ENCODE peak calls at places on chromosomes 2 and 18, in five cellular contexts. One of them, this sample, is unnamed.

GRCh38 chr2:240310645-240311044 is 124.8 kb upstream of the GPC1 start:
- DNase-seq in GM12878: no peak
- DNase-seq in H1: no peak
- DNase-seq in K562: no peak
- DNase-seq in HepG2: no peak
- DNase-seq in this sample: no peak

GRCh38 chr2:25885933-25886332 is 7.6 kb upstream of the ASXL2 start:
- DNase-seq in K562: no peak
- DNase-seq in HepG2: peak
- DNase-seq in H1: no peak
- DNase-seq in GM12878: no peak
- DNase-seq in this sample: no peak

GRCh38 chr2:16677875-16678274 is 12.2 kb upstream of the CYRIA start:
- DNase-seq in GM12878: no peak
- DNase-seq in K562: no peak
- DNase-seq in H1: no peak
- DNase-seq in HepG2: no peak
- DNase-seq in this sample: no peak

GRCh38 chr18:21194871-21195771 is 46.9 kb upstream of the GREB1L start:
- DNase-seq in K562: peak
- DNase-seq in HepG2: peak
- DNase-seq in H1: no peak
- DNase-seq in GM12878: no peak
- DNase-seq in this sample: peak

GRCh38 chr2:103284750-103285149 is 522.9 kb downstream of the TMEM182 start:
- DNase-seq in H1: no peak
- DNase-seq in K562: no peak
- DNase-seq in HepG2: no peak
- DNase-seq in GM12878: no peak
- DNase-seq in this sample: no peak

GRCh38 chr2:133993160-133993559 is 260.7 kb upstream of the MGAT5 start:
- DNase-seq in K562: no peak
- DNase-seq in GM12878: no peak
- DNase-seq in HepG2: no peak
- DNase-seq in H1: no peak
- DNase-seq in this sample: peak

GRCh38 chr18:70457223-70457622 is 168.4 kb downstream of the SOCS6 start:
- DNase-seq in HepG2: no peak
- DNase-seq in K562: no peak
- DNase-seq in GM12878: no peak
- DNase-seq in H1: no peak
- DNase-seq in this sample: no peak

GRCh38 chr2:3751832-3752231 is 48.5 kb downstream of the DCDC2C start:
- DNase-seq in HepG2: no peak
- DNase-seq in K562: no peak
- DNase-seq in GM12878: no peak
- DNase-seq in H1: no peak
- DNase-seq in this sample: no peak

GRCh38 chr18:394997-395383 is 105.5 kb downstream of the COLEC12 start:
- DNase-seq in HepG2: no peak
- DNase-seq in K562: no peak
- DNase-seq in GM12878: no peak
- DNase-seq in H1: no peak
- DNase-seq in this sample: no peak

GRCh38 chr18:35464731-35465728 is 32.7 kb downstream of the INO80C start:
- DNase-seq in GM12878: no peak
- DNase-seq in H1: no peak
- DNase-seq in HepG2: no peak
- DNase-seq in K562: no peak
- DNase-seq in this sample: no peak

GRCh38 chr2:120678251-120678650 is 57.4 kb upstream of the GLI2 start:
- DNase-seq in HepG2: no peak
- DNase-seq in GM12878: no peak
- DNase-seq in K562: no peak
- DNase-seq in H1: no peak
- DNase-seq in this sample: peak

GRCh38 chr2:152376385-152376784 is 41.4 kb downstream of the FMNL2 start:
- DNase-seq in GM12878: no peak
- DNase-seq in K562: no peak
- DNase-seq in H1: no peak
- DNase-seq in HepG2: no peak
- DNase-seq in this sample: no peak

GRCh38 chr18:49967171-49967570 is 153.8 kb upstream of the ACAA2 start:
- DNase-seq in K562: no peak
- DNase-seq in HepG2: peak
- DNase-seq in GM12878: peak
- DNase-seq in H1: no peak
- DNase-seq in this sample: no peak

GRCh38 chr18:45920367-45920766 is 46.8 kb downstream of the EPG5 start:
- DNase-seq in GM12878: no peak
- DNase-seq in K562: no peak
- DNase-seq in HepG2: no peak
- DNase-seq in H1: no peak
- DNase-seq in this sample: peak

GRCh38 chr18:37465922-37466321 is 99.7 kb downstream of the CELF4 start:
- DNase-seq in HepG2: no peak
- DNase-seq in H1: no peak
- DNase-seq in GM12878: no peak
- DNase-seq in K562: no peak
- DNase-seq in this sample: peak

GRCh38 chr2:136327162-136327852 is 209.4 kb upstream of the CXCR4 start:
- DNase-seq in GM12878: peak
- DNase-seq in H1: no peak
- DNase-seq in HepG2: no peak
- DNase-seq in K562: peak
- DNase-seq in this sample: peak

GRCh38 chr2:220994841-220995240 is 577.3 kb downstream of the EPHA4 start:
- DNase-seq in GM12878: no peak
- DNase-seq in K562: no peak
- DNase-seq in H1: no peak
- DNase-seq in HepG2: no peak
- DNase-seq in this sample: no peak

GRCh38 chr18:58025205-58025604 is 18.8 kb upstream of the NEDD4L start:
- DNase-seq in K562: no peak
- DNase-seq in H1: no peak
- DNase-seq in GM12878: no peak
- DNase-seq in HepG2: no peak
- DNase-seq in this sample: no peak

GRCh38 chr2:235639387-235639786 is 145.5 kb downstream of the AGAP1 start:
- DNase-seq in GM12878: no peak
- DNase-seq in H1: no peak
- DNase-seq in K562: no peak
- DNase-seq in HepG2: no peak
- DNase-seq in this sample: peak

GRCh38 chr2:151999058-151999457 is 99.8 kb downstream of the CACNB4 start:
- DNase-seq in H1: peak
- DNase-seq in GM12878: no peak
- DNase-seq in HepG2: peak
- DNase-seq in K562: peak
- DNase-seq in this sample: peak

DNA sequence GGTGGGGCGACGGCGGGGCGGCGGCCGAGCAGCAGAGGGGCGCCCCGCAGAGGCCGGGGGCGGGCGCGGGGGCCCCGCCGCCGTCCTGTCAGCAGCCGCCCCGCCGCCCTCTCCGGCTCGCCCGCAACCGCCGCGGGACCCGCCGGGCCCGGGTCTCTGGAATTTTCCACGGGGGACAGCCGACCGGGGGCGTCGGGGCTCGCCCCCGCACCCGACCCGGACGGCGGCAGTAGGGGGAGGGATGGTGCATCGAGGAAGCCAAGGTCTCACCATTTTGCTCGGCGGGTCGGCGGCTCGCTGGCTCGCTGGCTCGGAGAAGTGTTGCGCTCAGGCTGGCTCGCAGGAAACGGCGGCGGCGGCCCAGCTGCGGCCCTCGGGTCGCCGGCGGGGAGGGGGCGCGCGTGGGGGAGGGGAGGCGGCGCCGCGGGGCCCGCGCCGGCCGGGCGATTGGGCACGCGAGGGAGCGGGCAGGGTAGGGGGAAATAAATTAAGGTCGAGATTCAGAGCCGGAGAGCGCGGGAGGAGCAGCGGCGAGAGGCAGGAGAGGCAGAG is 401 bp downstream of the PPP3R1 start:
- DNase-seq in K562: peak
- DNase-seq in GM12878: no peak
- DNase-seq in H1: peak
- DNase-seq in HepG2: no peak
- DNase-seq in this sample: peak
- TF ChIP-seq SIN3A in K562: no peak
- TF ChIP-seq SIN3A in GM12878: no peak
- TF ChIP-seq SIN3A in H1: no peak
- TF ChIP-seq SIN3A in HepG2: no peak
- TF ChIP-seq SIN3A in this sample: no peak

DNA sequence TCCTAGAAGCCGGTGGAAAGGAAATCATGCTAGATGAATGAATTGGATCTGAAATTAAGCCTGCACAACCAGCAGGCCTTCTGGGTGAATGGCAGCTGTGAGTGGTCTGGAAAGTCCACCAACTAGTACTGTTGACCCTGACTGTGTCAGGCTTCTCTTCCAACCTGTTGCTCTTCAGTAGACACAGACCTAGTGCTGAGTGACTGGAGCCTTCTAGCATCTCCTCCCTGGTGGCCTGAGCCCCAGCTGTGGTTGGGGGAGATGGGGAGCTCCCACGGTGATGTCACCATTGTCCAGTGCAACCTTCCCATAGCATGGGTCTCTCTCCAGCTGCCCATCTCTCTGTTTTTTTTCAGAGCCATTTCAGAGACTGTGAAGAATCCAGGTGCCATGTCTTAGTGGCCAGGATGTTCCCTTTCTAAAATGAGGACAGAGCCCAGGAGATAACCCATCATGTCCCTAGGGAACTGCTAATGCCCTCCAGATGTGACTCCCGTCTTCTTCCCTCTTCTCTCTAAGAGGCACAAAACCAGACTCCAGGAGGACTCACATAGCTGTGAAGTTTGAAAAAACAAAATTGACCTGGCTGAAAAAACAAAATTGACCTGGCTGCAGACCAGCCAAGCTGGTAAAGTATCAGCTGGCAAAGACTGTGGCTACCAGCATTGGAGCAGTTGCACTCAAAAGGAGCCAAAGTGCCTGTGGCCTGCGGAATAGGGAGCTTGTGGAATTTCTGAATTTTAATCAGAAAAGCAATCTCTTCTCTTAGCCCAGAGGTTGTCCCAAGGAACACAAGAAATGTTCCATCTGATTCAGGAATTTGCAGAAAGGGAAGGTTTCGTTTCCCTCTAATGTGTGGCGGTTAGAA is 67.4 kb upstream of the RPL31 start:
- DNase-seq in HepG2: no peak
- DNase-seq in K562: no peak
- DNase-seq in GM12878: no peak
- DNase-seq in H1: no peak
- DNase-seq in this sample: no peak
- TF ChIP-seq USF2 in HepG2: no peak
- TF ChIP-seq USF2 in K562: no peak
- TF ChIP-seq USF2 in GM12878: no peak
- TF ChIP-seq USF2 in H1: no peak
- TF ChIP-seq USF2 in this sample: no peak

GRCh38 chr18:56447972-56448371 is 190.4 kb downstream of the TXNL1 start:
- DNase-seq in HepG2: no peak
- DNase-seq in K562: no peak
- DNase-seq in GM12878: no peak
- DNase-seq in H1: no peak
- DNase-seq in this sample: no peak
- H3K9ac ChIP-seq in HepG2: no peak
- H3K9ac ChIP-seq in K562: no peak
- H3K9ac ChIP-seq in GM12878: no peak
- H3K9ac ChIP-seq in H1: no peak
- H3K9ac ChIP-seq in this sample: no peak

DNA sequence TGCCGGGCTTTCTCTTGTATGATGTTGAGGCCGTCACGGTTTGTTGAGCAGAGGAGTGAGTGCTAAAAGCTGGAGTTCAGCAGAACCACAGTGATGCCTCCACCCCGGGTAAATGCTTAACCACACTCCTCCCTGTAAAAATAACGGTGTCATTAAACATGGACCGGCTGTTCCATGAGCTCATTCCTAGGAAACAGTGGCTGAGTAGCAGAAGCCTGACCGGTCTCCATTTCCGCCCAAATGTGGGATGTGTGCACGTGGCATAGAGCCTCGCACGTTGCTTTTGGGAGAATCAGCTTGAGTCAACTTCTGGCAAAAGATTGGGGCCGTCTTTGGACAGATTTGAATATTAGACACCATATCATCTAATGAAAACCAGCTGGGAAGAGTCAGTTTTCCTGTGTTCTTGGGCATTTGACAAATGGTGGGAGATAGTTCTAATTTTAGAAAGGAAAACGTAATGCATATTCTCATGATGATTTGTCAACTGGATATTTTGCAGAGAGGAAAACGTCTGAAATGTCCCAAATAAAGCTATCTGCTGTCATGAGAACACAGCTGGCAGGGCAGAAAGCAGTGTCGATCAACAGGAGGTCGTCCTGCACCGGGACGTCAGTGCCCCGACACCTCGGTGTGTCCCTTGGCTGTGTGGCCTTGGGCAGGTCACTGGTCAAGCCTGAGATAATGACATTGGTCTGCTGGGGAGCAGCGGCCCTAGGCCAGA is 42.4 kb downstream of the LRRFIP1 start:
- DNase-seq in H1: no peak
- DNase-seq in GM12878: peak
- DNase-seq in K562: no peak
- DNase-seq in HepG2: peak
- DNase-seq in this sample: peak
- TF ChIP-seq SIN3A in H1: no peak
- TF ChIP-seq SIN3A in GM12878: no peak
- TF ChIP-seq SIN3A in K562: no peak
- TF ChIP-seq SIN3A in HepG2: peak
- TF ChIP-seq SIN3A in this sample: peak